ENCODE peak calls at places on chromosomes 3 and 15, in four cellular contexts. One of them, this sample, is unnamed.

GRCh38 chr3:72665701-72666443 is 182.4 kb downstream of the SHQ1 start:
- DNase-seq in spleen: peak
- DNase-seq in uterus: no peak
- DNase-seq in ascending aorta: no peak
- DNase-seq in this sample: no peak

GRCh38 chr15:66505430-66505811 is 295 bp downstream of the ZWILCH start:
- DNase-seq in spleen: no peak
- DNase-seq in uterus: no peak
- DNase-seq in ascending aorta: no peak
- DNase-seq in this sample: no peak

GRCh38 chr3:53776494-53777101 is 69.6 kb downstream of the CHDH start:
- DNase-seq in spleen: no peak
- DNase-seq in uterus: no peak
- DNase-seq in ascending aorta: no peak
- DNase-seq in this sample: no peak

GRCh38 chr3:172203522-172204258 is 164.3 kb downstream of the FNDC3B start:
- DNase-seq in spleen: no peak
- DNase-seq in uterus: no peak
- DNase-seq in ascending aorta: no peak
- DNase-seq in this sample: no peak

GRCh38 chr3:136070953-136071949 is 105.7 kb downstream of the PPP2R3A start:
- DNase-seq in spleen: no peak
- DNase-seq in uterus: peak
- DNase-seq in ascending aorta: no peak
- DNase-seq in this sample: no peak

GRCh38 chr15:100714034-100714748 is 111.8 kb downstream of the ASB7 start:
- DNase-seq in spleen: peak
- DNase-seq in uterus: peak
- DNase-seq in ascending aorta: no peak
- DNase-seq in this sample: no peak

GRCh38 chr3:51962854-51963530 is 4.3 kb downstream of the PCBP4 start:
- DNase-seq in spleen: no peak
- DNase-seq in uterus: no peak
- DNase-seq in ascending aorta: no peak
- DNase-seq in this sample: no peak

GRCh38 chr3:55692958-55693558 is 206.0 kb upstream of the WNT5A start:
- DNase-seq in spleen: no peak
- DNase-seq in uterus: no peak
- DNase-seq in ascending aorta: no peak
- DNase-seq in this sample: no peak

GRCh38 chr3:180073561-180073960 is 36.8 kb upstream of the PEX5L start:
- DNase-seq in spleen: no peak
- DNase-seq in uterus: no peak
- DNase-seq in ascending aorta: no peak
- DNase-seq in this sample: no peak

GRCh38 chr3:160134964-160135363 is 90.3 kb upstream of the C3orf80 start:
- DNase-seq in spleen: no peak
- DNase-seq in uterus: no peak
- DNase-seq in ascending aorta: no peak
- DNase-seq in this sample: no peak

GRCh38 chr15:32119694-32120330 is 89.5 kb downstream of the CHRNA7 start:
- DNase-seq in spleen: peak
- DNase-seq in uterus: no peak
- DNase-seq in ascending aorta: no peak
- DNase-seq in this sample: no peak

GRCh38 chr3:174295336-174295735 is 563.8 kb upstream of the NAALADL2 start:
- DNase-seq in spleen: no peak
- DNase-seq in uterus: no peak
- DNase-seq in ascending aorta: no peak
- DNase-seq in this sample: no peak

GRCh38 chr15:100124361-100124760 is 217.4 kb downstream of the ADAMTS17 start:
- DNase-seq in spleen: peak
- DNase-seq in uterus: no peak
- DNase-seq in ascending aorta: no peak
- DNase-seq in this sample: no peak

GRCh38 chr3:24264748-24265158 is 229.9 kb downstream of the THRB start:
- DNase-seq in spleen: no peak
- DNase-seq in uterus: no peak
- DNase-seq in ascending aorta: no peak
- DNase-seq in this sample: no peak

GRCh38 chr15:29815000-29815704 is 7.1 kb downstream of the TJP1 start:
- DNase-seq in spleen: no peak
- DNase-seq in uterus: no peak
- DNase-seq in ascending aorta: no peak
- DNase-seq in this sample: no peak

GRCh38 chr15:80052597-80053304 is 6.7 kb upstream of the ZFAND6 start:
- DNase-seq in spleen: no peak
- DNase-seq in uterus: no peak
- DNase-seq in ascending aorta: no peak
- DNase-seq in this sample: no peak

GRCh38 chr3:58164199-58164879 is 46.4 kb downstream of the DNASE1L3 start:
- DNase-seq in spleen: no peak
- DNase-seq in uterus: peak
- DNase-seq in ascending aorta: no peak
- DNase-seq in this sample: no peak

GRCh38 chr15:90165659-90166489 is 35.3 kb upstream of the SEMA4B start:
- DNase-seq in spleen: no peak
- DNase-seq in uterus: no peak
- DNase-seq in ascending aorta: peak
- DNase-seq in this sample: peak

GRCh38 chr3:142892714-142893113 is 3.8 kb upstream of the PCOLCE2 start:
- DNase-seq in spleen: no peak
- DNase-seq in uterus: no peak
- DNase-seq in ascending aorta: no peak
- DNase-seq in this sample: no peak

GRCh38 chr3:94429517-94429916 is 366.7 kb downstream of the NSUN3 start:
- DNase-seq in spleen: no peak
- DNase-seq in uterus: no peak
- DNase-seq in ascending aorta: no peak
- DNase-seq in this sample: no peak

GRCh38 chr15:68415061-68415460 is 16.9 kb downstream of the ITGA11 start:
- DNase-seq in spleen: no peak
- DNase-seq in uterus: no peak
- DNase-seq in ascending aorta: no peak
- DNase-seq in this sample: no peak

GRCh38 chr15:55897560-55898336 is 95.7 kb downstream of the NEDD4 start:
- DNase-seq in spleen: no peak
- DNase-seq in uterus: peak
- DNase-seq in ascending aorta: no peak
- DNase-seq in this sample: no peak

GRCh38 chr15:33454996-33455395 is 144.2 kb downstream of the RYR3 start:
- DNase-seq in spleen: no peak
- DNase-seq in uterus: no peak
- DNase-seq in ascending aorta: no peak
- DNase-seq in this sample: no peak

GRCh38 chr3:29605845-29606244 is 325.0 kb downstream of the RBMS3 start:
- DNase-seq in spleen: no peak
- DNase-seq in uterus: no peak
- DNase-seq in ascending aorta: no peak
- DNase-seq in this sample: no peak

GRCh38 chr3:79421273-79421672 is 346.5 kb downstream of the ROBO1 start:
- DNase-seq in spleen: no peak
- DNase-seq in uterus: no peak
- DNase-seq in ascending aorta: no peak
- DNase-seq in this sample: no peak

GRCh38 chr15:37594431-37594830 is 340.0 kb upstream of the TMCO5A start:
- DNase-seq in spleen: no peak
- DNase-seq in uterus: no peak
- DNase-seq in ascending aorta: no peak
- DNase-seq in this sample: no peak

GRCh38 chr15:74141591-74141990 is 11.2 kb downstream of the ISLR2 start:
- DNase-seq in spleen: no peak
- DNase-seq in uterus: no peak
- DNase-seq in ascending aorta: no peak
- DNase-seq in this sample: no peak

GRCh38 chr15:43249699-43250203 is 17.0 kb downstream of the TGM5 start:
- DNase-seq in spleen: no peak
- DNase-seq in uterus: no peak
- DNase-seq in ascending aorta: no peak
- DNase-seq in this sample: no peak

GRCh38 chr15:31974855-31975421 is 55.4 kb upstream of the CHRNA7 start:
- DNase-seq in spleen: no peak
- DNase-seq in uterus: no peak
- DNase-seq in ascending aorta: no peak
- DNase-seq in this sample: no peak

GRCh38 chr3:10822708-10823515 is 6.9 kb downstream of the SLC6A11 start:
- DNase-seq in spleen: no peak
- DNase-seq in uterus: no peak
- DNase-seq in ascending aorta: no peak
- DNase-seq in this sample: no peak

GRCh38 chr3:128488995-128489859 is 3.8 kb downstream of the GATA2 start:
- DNase-seq in spleen: peak
- DNase-seq in uterus: peak
- DNase-seq in ascending aorta: no peak
- DNase-seq in this sample: no peak

GRCh38 chr15:66698318-66698961 is 3.6 kb upstream of the SMAD6 start:
- DNase-seq in spleen: no peak
- DNase-seq in uterus: peak
- DNase-seq in ascending aorta: no peak
- DNase-seq in this sample: peak

GRCh38 chr15:75695634-75696302 is 16.9 kb downstream of the CSPG4 start:
- DNase-seq in spleen: no peak
- DNase-seq in uterus: no peak
- DNase-seq in ascending aorta: no peak
- DNase-seq in this sample: no peak

GRCh38 chr3:186938716-186939115 is 8.4 kb downstream of the ST6GAL1 start:
- DNase-seq in spleen: no peak
- DNase-seq in uterus: no peak
- DNase-seq in ascending aorta: peak
- DNase-seq in this sample: no peak

GRCh38 chr15:65092046-65092770 is 15.7 kb downstream of the KBTBD13 start:
- DNase-seq in spleen: no peak
- DNase-seq in uterus: no peak
- DNase-seq in ascending aorta: no peak
- DNase-seq in this sample: no peak

GRCh38 chr3:196931157-196931556 is 11.2 kb downstream of the NCBP2 start:
- DNase-seq in spleen: no peak
- DNase-seq in uterus: no peak
- DNase-seq in ascending aorta: no peak
- DNase-seq in this sample: no peak

GRCh38 chr3:64185436-64185835 is 39.8 kb downstream of the PRICKLE2 start:
- DNase-seq in spleen: no peak
- DNase-seq in uterus: no peak
- DNase-seq in ascending aorta: no peak
- DNase-seq in this sample: no peak

GRCh38 chr3:183579967-183580720 is 24.6 kb upstream of the KLHL6 start:
- DNase-seq in spleen: no peak
- DNase-seq in uterus: peak
- DNase-seq in ascending aorta: no peak
- DNase-seq in this sample: no peak

GRCh38 chr15:33188159-33188558 is 6.4 kb downstream of the FMN1 start:
- DNase-seq in spleen: no peak
- DNase-seq in uterus: no peak
- DNase-seq in ascending aorta: no peak
- DNase-seq in this sample: no peak

GRCh38 chr3:154427685-154428291 is 2.2 kb downstream of the GPR149 start:
- DNase-seq in spleen: no peak
- DNase-seq in uterus: no peak
- DNase-seq in ascending aorta: no peak
- DNase-seq in this sample: no peak
- H3K27ac ChIP-seq in spleen: no peak
- H3K27ac ChIP-seq in uterus: no peak
- H3K27ac ChIP-seq in ascending aorta: no peak
- H3K27ac ChIP-seq in this sample: no peak

GRCh38 chr3:114020907-114021306 is 35.4 kb downstream of the CCDC191 start:
- DNase-seq in spleen: no peak
- DNase-seq in uterus: no peak
- DNase-seq in ascending aorta: no peak
- DNase-seq in this sample: no peak
- TF ChIP-seq CTCF in spleen: no peak
- TF ChIP-seq CTCF in uterus: no peak
- TF ChIP-seq CTCF in ascending aorta: no peak
- TF ChIP-seq CTCF in this sample: no peak

GRCh38 chr15:81303241-81304225 is 20.4 kb downstream of the STARD5 start:
- DNase-seq in spleen: no peak
- DNase-seq in uterus: no peak
- DNase-seq in ascending aorta: no peak
- DNase-seq in this sample: no peak

GRCh38 chr15:81301385-81301784 is 22.6 kb downstream of the STARD5 start:
- DNase-seq in spleen: no peak
- DNase-seq in uterus: no peak
- DNase-seq in ascending aorta: no peak
- DNase-seq in this sample: no peak

GRCh38 chr15:81302605-81303204 is 21.2 kb downstream of the STARD5 start:
- DNase-seq in spleen: no peak
- DNase-seq in uterus: no peak
- DNase-seq in ascending aorta: no peak
- DNase-seq in this sample: no peak

GRCh38 chr15:81299630-81300273 is 24.2 kb downstream of the STARD5 start:
- DNase-seq in spleen: no peak
- DNase-seq in uterus: no peak
- DNase-seq in ascending aorta: no peak
- DNase-seq in this sample: no peak

GRCh38 chr15:81301815-81302399 is 22.0 kb downstream of the STARD5 start:
- DNase-seq in spleen: peak
- DNase-seq in uterus: no peak
- DNase-seq in ascending aorta: no peak
- DNase-seq in this sample: no peak
- H3K4me3 ChIP-seq in spleen: peak
- H3K4me3 ChIP-seq in uterus: no peak
- H3K4me3 ChIP-seq in ascending aorta: no peak
- H3K4me3 ChIP-seq in this sample: no peak

DNA sequence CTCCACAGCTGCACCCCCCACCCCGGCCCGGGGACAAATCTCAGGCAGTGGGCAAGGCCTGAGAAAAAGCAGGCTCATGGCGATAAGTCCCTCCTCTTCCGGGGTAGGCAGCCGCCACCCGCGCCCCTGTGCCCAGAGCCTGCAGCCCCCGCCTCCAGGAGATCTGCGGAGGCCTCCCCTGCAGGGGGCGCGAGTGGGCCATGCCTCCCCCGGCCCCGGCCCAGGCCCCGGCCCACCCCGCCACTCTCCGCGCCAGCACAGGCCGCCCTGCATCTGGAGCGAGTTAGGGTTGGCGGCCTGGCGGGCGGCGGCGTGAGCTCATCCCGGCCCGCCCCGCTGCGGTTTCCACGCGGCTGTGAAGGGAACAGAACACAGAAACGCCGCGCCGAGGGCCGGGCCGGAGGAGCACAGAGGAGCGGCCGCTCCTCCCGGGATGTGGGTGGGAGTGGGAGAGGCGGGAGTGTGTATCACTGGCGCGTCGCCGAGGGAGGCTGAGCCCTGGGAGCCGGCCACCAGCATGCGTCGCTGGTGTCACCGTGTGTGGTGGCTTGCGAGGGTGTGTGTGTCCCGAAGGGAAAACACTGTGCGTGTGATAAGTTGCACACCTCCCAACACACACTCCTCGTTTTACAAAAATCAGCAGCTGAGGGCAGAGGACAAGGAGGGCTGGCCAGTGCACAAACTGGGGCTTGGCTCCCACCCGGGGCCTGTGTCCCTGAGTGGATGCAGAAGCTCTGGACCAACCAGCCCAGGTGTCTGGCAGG is 17.2 kb downstream of the MYL3 start:
- DNase-seq in spleen: peak
- DNase-seq in uterus: peak
- DNase-seq in ascending aorta: peak
- DNase-seq in this sample: peak
- H3K27ac ChIP-seq in spleen: peak
- H3K27ac ChIP-seq in uterus: peak
- H3K27ac ChIP-seq in ascending aorta: peak
- H3K27ac ChIP-seq in this sample: peak

GRCh38 chr3:111621535-111621934 is 26.4 kb upstream of the ZBED2 start:
- DNase-seq in spleen: no peak
- DNase-seq in uterus: no peak
- DNase-seq in ascending aorta: no peak
- DNase-seq in this sample: no peak
- TF ChIP-seq CTCF in spleen: peak
- TF ChIP-seq CTCF in uterus: no peak
- TF ChIP-seq CTCF in ascending aorta: no peak
- TF ChIP-seq CTCF in this sample: no peak